ENCODE peak calls at places on chromosomes 5 and 9, in six cellular contexts. Y, T, X, J, S and M are unnamed samples.
A peak's percentile ranks its signal among the peaks of the same experiment; 100 is the strongest.

GRCh38 chr9:36623280-36623679 is 50.6 kb downstream of the MELK start:
- DNase-seq in Y (no peak), S (no peak), X (no peak), T (peak; percentile 51), J (no peak), M (peak; percentile 1)

GRCh38 chr5:56705217-56705616 is 110.1 kb upstream of the MAP3K1 start:
- DNase-seq in T (no peak), Y (no peak), S (no peak), X (no peak), J (peak; percentile 16), M (no peak)

GRCh38 chr5:82991678-82992323 is 85.4 kb downstream of the TMEM167A start:
- DNase-seq in X (no peak), Y (no peak), J (no peak), S (no peak), T (peak; percentile 68), M (peak; percentile 91)

GRCh38 chr9:81174023-81174422 is 515.3 kb downstream of the TLE1 start:
- DNase-seq in Y (no peak), S (no peak), X (no peak), T (no peak), J (peak; percentile 29), M (peak; percentile 18)

GRCh38 chr5:98905857-98906688 is 22.7 kb downstream of the CHD1 start:
- DNase-seq in S (no peak), X (no peak), Y (no peak), T (peak; percentile 72), J (peak; percentile 59), M (peak; percentile 83)

GRCh38 chr5:174380311-174380710 is 334.8 kb downstream of the NSG2 start:
- DNase-seq in J (no peak), Y (no peak), T (no peak), S (no peak), X (no peak), M (no peak)

GRCh38 chr9:88106492-88106891 is 31.8 kb downstream of the SPATA31C2 start:
- DNase-seq in X (no peak), Y (no peak), J (peak; percentile 59), S (no peak), T (peak; percentile 72), M (peak; percentile 49)

GRCh38 chr5:180129291-180130190 is 58.0 kb upstream of the RNF130 start:
- DNase-seq in T (no peak), X (no peak), Y (no peak), J (no peak), S (peak; percentile 83), M (no peak)

GRCh38 chr5:28808967-28809810 is 1770.8 kb upstream of the CDH9 start:
- DNase-seq in J (no peak), X (no peak), T (no peak), Y (no peak), S (no peak), M (no peak)